ENCODE peak calls at places on chromosomes 16 and 17, in four cellular contexts. X is SK-N-SH, T is GM12878, M is HepG2. J is an unnamed sample.

GRCh38 chr17:39196820-39197331 is 593 bp downstream of the CACNB1 start:
- DNase-seq in X (peak; percentile 89), T (no peak), M (no peak), J (peak; percentile 52)

GRCh38 chr16:50310308-50311133 is 44.2 kb downstream of the ADCY7 start:
- DNase-seq in X (peak; percentile 28), T (no peak), M (peak; percentile 60), J (no peak)

GRCh38 chr17:6353161-6353560 is 81.8 kb downstream of the AIPL1 start:
- DNase-seq in X (no peak), T (no peak), M (no peak), J (no peak)

GRCh38 chr16:7437843-7438242 is 105.2 kb downstream of the RBFOX1 start:
- DNase-seq in X (no peak), T (no peak), M (no peak), J (no peak)

GRCh38 chr16:52068447-52069074 is 478.4 kb downstream of the TOX3 start:
- DNase-seq in X (peak; percentile 1), T (no peak), M (peak; percentile 35), J (peak; percentile 3)

GRCh38 chr16:1772362-1772907 is at the start of gene EME2:
- DNase-seq in X (peak; percentile 52), T (no peak), M (peak; percentile 16), J (no peak)

GRCh38 chr16:15775209-15775608 is 81.6 kb downstream of the MYH11 start:
- DNase-seq in X (peak; percentile 30), T (peak; percentile 11), M (no peak), J (no peak)

GRCh38 chr16:745739-746138 is 4.9 kb upstream of the CIAO3 start:
- DNase-seq in X (peak; percentile 81), T (no peak), M (no peak), J (no peak)

GRCh38 chr17:53924530-53925455 is 102.1 kb downstream of the KIF2B start:
- DNase-seq in X (no peak), T (no peak), M (peak; percentile 100), J (no peak)

GRCh38 chr17:57783338-57783742 is 38.2 kb upstream of the CCDC182 start:
- DNase-seq in X (peak; percentile 98), T (no peak), M (peak; percentile 53), J (peak; percentile 70)

GRCh38 chr17:49480833-49481615 is 14.1 kb upstream of the NGFR start:
- DNase-seq in X (peak; percentile 70), T (no peak), M (no peak), J (no peak)

GRCh38 chr17:59642535-59642934 is 22.8 kb downstream of the CLTC start:
- DNase-seq in X (no peak), T (no peak), M (no peak), J (no peak)

GRCh38 chr17:40561871-40562611 is 3.2 kb downstream of the CCR7 start:
- DNase-seq in X (no peak), T (peak; percentile 78), M (no peak), J (no peak)

GRCh38 chr16:79042886-79043285 is 557.7 kb downstream of the MAF start:
- DNase-seq in X (no peak), T (no peak), M (no peak), J (no peak)

GRCh38 chr16:75996491-75996890 is 270.2 kb upstream of the CPHXL start:
- DNase-seq in X (no peak), T (no peak), M (no peak), J (no peak)

GRCh38 chr16:3823427-3823826 is 57.1 kb downstream of the CREBBP start:
- DNase-seq in X (no peak), T (no peak), M (no peak), J (no peak)

GRCh38 chr16:73565263-73565662 is 517.3 kb upstream of the ZFHX3 start:
- DNase-seq in X (no peak), T (no peak), M (peak; percentile 23), J (no peak)

GRCh38 chr17:32191306-32191705 is 49.0 kb downstream of the RHOT1 start:
- DNase-seq in X (no peak), T (no peak), M (no peak), J (no peak)

GRCh38 chr17:28038802-28039600 is 3.5 kb upstream of the NLK start:
- DNase-seq in X (no peak), T (no peak), M (no peak), J (no peak)

GRCh38 chr17:40063034-40063765 is 435 bp downstream of the THRA start:
- DNase-seq in X (peak; percentile 82), T (no peak), M (peak; percentile 41), J (no peak)

GRCh38 chr17:2803971-2804370 is 7.7 kb downstream of the RAP1GAP2 start:
- DNase-seq in X (no peak), T (no peak), M (no peak), J (no peak)

GRCh38 chr17:48259710-48260291 is 152.2 kb downstream of the SNX11 start:
- DNase-seq in X (no peak), T (no peak), M (no peak), J (no peak)

GRCh38 chr16:87621976-87622713 is 19.8 kb downstream of the JPH3 start:
- DNase-seq in X (no peak), T (no peak), M (no peak), J (no peak)

GRCh38 chr17:65742433-65743312 is 181.2 kb upstream of the AXIN2 start:
- DNase-seq in X (peak; percentile 14), T (no peak), M (peak; percentile 62), J (no peak)

GRCh38 chr17:40648326-40648968 is 829 bp upstream of the SMARCE1 start:
- DNase-seq in X (no peak), T (no peak), M (peak; percentile 56), J (no peak)

GRCh38 chr17:77420804-77421634 is 280.2 kb downstream of the SEC14L1 start:
- DNase-seq in X (peak; percentile 72), T (no peak), M (no peak), J (no peak)
- TF ChIP-seq RAD21 in X (no peak), T (no peak), M (no peak), J (no peak)

GRCh38 chr17:82281076-82281475 is 7.6 kb upstream of the CSNK1D start:
- DNase-seq in X (no peak), T (no peak), M (no peak), J (no peak)

GRCh38 chr17:82285141-82285540 is 11.6 kb upstream of the CSNK1D start:
- DNase-seq in X (no peak), T (no peak), M (no peak), J (no peak)

GRCh38 chr17:82281502-82282238 is 8.2 kb upstream of the CSNK1D start:
- DNase-seq in X (no peak), T (peak; percentile 30), M (no peak), J (no peak)

GRCh38 chr17:82282239-82283207 is 9.0 kb upstream of the CSNK1D start:
- DNase-seq in X (no peak), T (no peak), M (no peak), J (no peak)

GRCh38 chr17:82283208-82283749 is 9.8 kb upstream of the CSNK1D start:
- DNase-seq in X (peak; percentile 96), T (no peak), M (no peak), J (no peak)
- TF ChIP-seq TCF12 in X (peak; percentile 89), T (no peak), M (no peak), J (no peak)

GRCh38 chr16:28192811-28193529 is 18.8 kb downstream of the XPO6 start:
- DNase-seq in X (no peak), T (no peak), M (no peak), J (no peak)
- TF ChIP-seq RAD21 in X (no peak), T (no peak), M (no peak), J (no peak)

DNA sequence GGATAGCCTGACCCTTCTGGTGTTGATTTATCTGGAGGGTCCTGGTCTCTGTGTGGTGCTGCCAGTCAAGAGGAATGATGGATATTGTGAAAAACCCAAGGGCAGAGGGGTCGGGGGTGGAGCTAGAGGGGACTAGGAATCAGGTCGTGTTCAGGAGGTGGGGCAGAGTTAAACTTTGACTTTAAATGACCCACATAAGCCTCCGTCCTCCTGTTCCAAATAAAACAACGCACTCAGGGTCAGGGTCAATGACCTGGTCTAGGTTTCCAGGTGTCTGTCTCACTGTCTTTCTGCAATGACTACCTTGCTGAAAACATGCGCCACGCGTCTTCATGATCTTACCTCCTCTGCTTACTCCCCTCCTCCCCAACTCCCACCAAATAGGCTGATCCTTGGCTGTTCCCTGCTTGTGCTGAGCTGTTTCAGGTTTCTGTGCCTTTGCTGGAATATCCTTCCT is 14.7 kb downstream of the AOC3 start:
- DNase-seq in X (no peak), T (no peak), M (peak; percentile 58), J (no peak)
- TF ChIP-seq TCF12 in X (no peak), T (no peak), M (no peak), J (no peak)

GRCh38 chr17:82875418-82875856 is 35.6 kb upstream of the ZNF750 start:
- DNase-seq in X (no peak), T (no peak), M (peak; percentile 64), J (peak; percentile 25)
- TF ChIP-seq RAD21 in X (no peak), T (no peak), M (peak; percentile 10), J (no peak)

GRCh38 chr17:30222741-30223175 is 12.7 kb downstream of the SLC6A4 start:
- DNase-seq in X (no peak), T (no peak), M (peak; percentile 67), J (no peak)

GRCh38 chr17:30219315-30219714 is 16.2 kb downstream of the SLC6A4 start:
- DNase-seq in X (no peak), T (no peak), M (no peak), J (no peak)

GRCh38 chr17:30219833-30220232 is 15.7 kb downstream of the SLC6A4 start:
- DNase-seq in X (no peak), T (no peak), M (no peak), J (no peak)

GRCh38 chr17:30220414-30220813 is 15.1 kb downstream of the SLC6A4 start:
- DNase-seq in X (no peak), T (no peak), M (no peak), J (no peak)

GRCh38 chr17:30221346-30221745 is 14.2 kb downstream of the SLC6A4 start:
- DNase-seq in X (no peak), T (no peak), M (no peak), J (no peak)
- TF ChIP-seq TCF12 in X (no peak), T (no peak), M (no peak), J (no peak)

J was measured in H1.